ENCODE peak calls at places on chromosomes 16 and 17, in nine cellular contexts. D is pancreas; Z is cardiac fibroblast; F is lower lobe of right lung; C is CD8-positive, alpha-beta T cell; V is hepatocyte; K is HCT116; T is H1; J is GM23338. A is an unnamed sample.

GRCh38 chr17:48566717-48567116 is 11.4 kb downstream of the HOXB4 start:
- DNase-seq in D (no peak), Z (no peak), F (no peak), C (no peak), V (no peak), K (no peak), T (no peak), J (no peak), A (no peak)

GRCh38 chr17:67376892-67377726 is at the start of gene PITPNC1:
- DNase-seq in D (peak), Z (peak), F (peak), C (peak), V (peak), K (peak), T (no peak), J (peak), A (peak)

GRCh38 chr16:46632778-46633733 is 11.9 kb upstream of the SHCBP1 start:
- DNase-seq in D (no peak), Z (no peak), F (no peak), C (no peak), V (peak), K (no peak), T (peak), J (peak), A (no peak)

GRCh38 chr17:46991618-46992017 is 12.6 kb upstream of the RPRML start:
- DNase-seq in D (no peak), Z (no peak), F (no peak), C (no peak), V (no peak), K (no peak), T (no peak), J (no peak), A (no peak)

GRCh38 chr17:9346296-9346926 is 229.2 kb downstream of the STX8 start:
- DNase-seq in D (no peak), Z (peak), F (no peak), C (no peak), V (no peak), K (no peak), T (no peak), J (no peak), A (no peak)

GRCh38 chr17:4969551-4970231 is 2.1 kb upstream of the SPAG7 start:
- DNase-seq in D (no peak), Z (no peak), F (no peak), C (no peak), V (peak), K (no peak), T (no peak), J (no peak), A (no peak)

GRCh38 chr17:55421179-55421934 is at the start of gene MMD:
- DNase-seq in D (peak), Z (no peak), F (peak), C (no peak), V (peak), K (no peak), T (no peak), J (peak), A (no peak)

GRCh38 chr16:9670058-9670457 is 512.2 kb downstream of the GRIN2A start:
- DNase-seq in D (no peak), Z (no peak), F (no peak), C (no peak), V (no peak), K (no peak), T (no peak), J (peak), A (no peak)

GRCh38 chr17:3557768-3558583 is at the start of gene TRPV3:
- DNase-seq in D (peak), Z (peak), F (no peak), C (peak), V (peak), K (peak), T (no peak), J (no peak), A (peak)

DNA sequence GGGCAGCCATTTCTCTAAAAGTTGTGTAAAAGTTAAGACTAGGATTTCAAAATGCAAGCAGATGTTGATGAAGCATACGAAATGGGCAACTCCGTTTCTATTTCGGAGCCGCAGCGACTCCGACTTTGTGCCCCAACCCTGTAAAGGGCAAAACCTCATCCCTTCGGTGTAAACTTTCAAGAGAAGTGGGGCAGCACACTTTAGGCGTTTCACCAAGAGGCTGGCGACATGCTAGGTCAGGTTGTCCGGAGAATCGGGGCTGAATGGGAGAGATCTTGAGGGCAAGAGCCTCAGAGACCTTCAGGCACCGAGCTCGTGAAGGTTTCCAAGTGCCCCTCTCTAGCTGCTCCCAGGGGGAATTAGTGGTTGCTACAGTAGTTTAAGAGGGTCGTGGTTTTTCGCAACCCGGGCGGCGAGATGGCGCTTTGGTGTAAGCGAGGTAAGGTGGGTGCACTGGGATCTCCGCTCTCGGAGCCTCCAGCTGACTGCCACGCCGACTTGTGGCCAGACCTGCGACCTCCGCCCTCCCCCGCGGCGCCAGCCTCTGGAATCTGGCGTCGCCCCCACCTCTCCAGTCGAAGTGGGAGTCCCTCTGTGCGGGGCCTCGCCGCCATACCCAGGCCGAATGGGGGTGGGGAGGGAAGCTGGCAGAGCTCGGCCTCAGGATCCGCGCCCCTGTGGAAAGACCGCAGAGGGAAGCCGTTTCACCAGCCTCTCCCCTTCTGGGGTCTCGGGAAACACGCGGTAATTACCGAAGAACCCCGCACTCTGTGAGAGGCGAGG is 979 bp upstream of the HEXIM2 start:
- DNase-seq in D (peak), Z (peak), F (peak), C (peak), V (peak), K (no peak), T (no peak), J (peak), A (peak)
- TF ChIP-seq CTCF in D (no peak), Z (no peak), F (no peak), C (peak), V (peak), K (peak), T (peak), J (peak), A (no peak)

GRCh38 chr17:79801156-79802038 is 4.5 kb upstream of the CBX8 start:
- DNase-seq in D (peak), Z (no peak), F (no peak), C (no peak), V (peak), K (peak), T (no peak), J (peak), A (no peak)
- H3K4me3 ChIP-seq in D (no peak), Z (no peak), F (no peak), C (no peak), V (no peak), K (peak), T (no peak), J (peak), A (peak)

GRCh38 chr17:82416771-82417170 is 1.4 kb upstream of the HEXD start:
- DNase-seq in D (no peak), Z (no peak), F (no peak), C (no peak), V (no peak), K (no peak), T (no peak), J (no peak), A (no peak)
- TF ChIP-seq CTCF in D (no peak), Z (peak), F (no peak), C (peak), V (no peak), K (peak), T (no peak), J (no peak), A (peak)

GRCh38 chr17:50145532-50146229 is 4.8 kb downstream of the PPP1R9B start:
- DNase-seq in D (no peak), Z (no peak), F (no peak), C (no peak), V (no peak), K (no peak), T (no peak), J (no peak), A (no peak)

GRCh38 chr17:50144845-50145531 is 5.5 kb downstream of the PPP1R9B start:
- DNase-seq in D (no peak), Z (no peak), F (no peak), C (no peak), V (no peak), K (no peak), T (no peak), J (no peak), A (no peak)

GRCh38 chr17:50147841-50148225 is 2.6 kb downstream of the PPP1R9B start:
- DNase-seq in D (peak), Z (peak), F (no peak), C (no peak), V (peak), K (no peak), T (no peak), J (no peak), A (peak)

GRCh38 chr17:50146927-50147640 is 3.4 kb downstream of the PPP1R9B start:
- DNase-seq in D (peak), Z (no peak), F (no peak), C (no peak), V (no peak), K (no peak), T (no peak), J (no peak), A (peak)

GRCh38 chr17:50146230-50146926 is 4.1 kb downstream of the PPP1R9B start:
- DNase-seq in D (no peak), Z (no peak), F (no peak), C (peak), V (no peak), K (no peak), T (no peak), J (no peak), A (no peak)
- H3K4me3 ChIP-seq in D (no peak), Z (peak), F (peak), C (no peak), V (no peak), K (no peak), T (no peak), J (no peak), A (peak)

DNA sequence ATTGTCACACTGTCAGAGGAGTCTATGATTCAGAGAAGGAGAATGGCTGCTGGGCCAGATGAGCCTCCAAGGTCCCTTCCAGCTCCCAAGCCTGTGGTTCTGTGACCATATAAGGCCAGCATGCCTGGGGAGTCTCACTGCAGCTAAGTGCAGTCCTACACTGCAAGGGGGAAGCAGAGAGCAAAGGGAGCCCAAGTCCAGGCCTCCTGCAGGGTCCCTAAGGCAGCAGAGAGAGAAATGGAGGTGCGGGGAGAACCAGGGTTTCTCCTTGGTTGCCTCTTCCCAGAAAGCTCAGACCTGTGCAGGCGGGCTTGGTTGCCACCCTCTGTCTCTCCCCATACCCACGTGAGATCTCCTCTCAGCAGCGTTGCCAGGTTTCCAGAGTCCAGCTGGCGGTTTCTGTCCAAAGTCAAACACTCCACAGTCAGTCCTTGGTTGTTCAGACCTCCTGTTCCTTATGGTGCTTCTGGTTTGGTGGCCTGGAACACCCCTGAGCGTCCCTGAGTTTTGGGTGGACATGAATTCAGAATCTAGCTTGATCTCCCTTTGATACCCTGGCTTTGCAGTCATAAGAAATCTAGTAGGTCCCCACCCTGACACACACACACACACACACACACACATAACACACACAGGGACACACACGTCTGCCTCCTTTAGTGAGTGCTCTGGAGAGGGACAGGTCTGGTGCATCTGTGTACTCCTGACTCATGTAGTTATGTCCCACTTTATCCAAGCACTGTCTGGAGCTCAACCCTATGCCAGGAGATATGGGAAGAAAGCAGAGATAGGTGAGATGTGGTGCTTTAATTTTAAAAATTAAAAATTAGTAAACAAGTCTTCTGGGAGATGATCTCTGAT is 78.8 kb downstream of the GNAO1 start:
- DNase-seq in D (no peak), Z (peak), F (no peak), C (no peak), V (peak), K (no peak), T (peak), J (peak), A (no peak)
- TF ChIP-seq CTCF in D (no peak), Z (peak), F (no peak), C (no peak), V (peak), K (no peak), T (peak), J (peak), A (no peak)

DNA sequence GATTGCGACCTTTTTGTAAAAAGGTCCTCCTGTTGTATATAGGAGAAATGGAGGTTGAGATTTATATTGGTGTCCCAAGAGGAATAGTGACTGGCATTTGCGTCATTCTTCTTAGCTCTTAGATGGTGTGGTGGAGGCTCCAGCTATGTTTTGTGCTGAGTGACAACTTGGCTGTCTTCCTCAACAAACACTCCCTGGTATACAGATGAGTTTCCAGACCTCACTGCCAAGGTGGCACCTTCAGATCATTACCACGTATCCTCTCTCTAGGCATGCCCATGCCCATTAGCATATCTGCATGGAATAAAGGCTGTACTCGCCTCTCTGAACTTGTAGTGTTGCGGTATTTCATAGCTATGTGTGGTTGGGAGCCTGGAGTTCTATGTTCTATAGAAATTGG is 120.0 kb downstream of the MAP2K4 start:
- DNase-seq in D (no peak), Z (no peak), F (no peak), C (no peak), V (no peak), K (no peak), T (no peak), J (no peak), A (no peak)
- H3K4me3 ChIP-seq in D (no peak), Z (no peak), F (no peak), C (no peak), V (no peak), K (no peak), T (no peak), J (no peak), A (no peak)

DNA sequence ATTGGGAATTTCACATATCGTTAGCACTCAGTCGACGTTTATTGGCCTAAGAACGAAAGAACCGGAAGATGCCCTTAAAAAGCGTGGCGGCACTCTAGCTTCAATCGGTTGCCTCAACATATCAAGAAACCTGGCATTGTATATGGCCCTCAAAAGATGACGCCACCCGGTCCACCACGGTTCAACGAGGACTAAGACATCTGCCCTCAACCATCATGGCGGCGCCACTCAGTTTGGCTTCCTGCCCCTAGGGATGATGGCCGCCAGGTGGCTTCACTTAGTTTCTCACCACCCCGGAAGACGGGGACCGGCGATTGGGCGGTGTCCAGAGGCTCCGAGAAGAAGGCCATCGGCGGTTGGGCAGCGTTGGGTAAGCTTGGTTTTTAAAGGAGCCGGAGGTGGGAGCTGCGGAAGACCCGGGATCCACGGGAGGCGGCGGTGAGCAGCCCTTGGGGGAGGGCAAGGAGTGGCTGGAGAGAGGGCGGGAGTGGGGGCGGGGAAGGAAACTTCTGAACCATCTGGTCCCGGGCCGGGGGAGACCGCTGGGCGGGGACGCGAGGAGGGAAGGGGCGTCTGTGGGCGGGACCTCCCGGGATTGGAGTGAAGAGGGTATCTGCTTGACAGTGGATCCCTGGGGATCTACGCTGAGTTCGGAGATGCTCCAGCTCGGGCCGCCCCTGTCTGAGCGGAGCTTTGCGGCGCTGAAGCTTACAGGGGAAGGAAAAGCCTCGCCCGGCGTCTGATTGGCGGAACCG is at the start of gene PRR14:
- DNase-seq in D (peak), Z (peak), F (peak), C (peak), V (peak), K (peak), T (peak), J (peak), A (peak)
- TF ChIP-seq CTCF in D (no peak), Z (peak), F (peak), C (no peak), V (no peak), K (no peak), T (no peak), J (no peak), A (no peak)

A was measured in GM12865.